ENCODE peak calls at places on chromosome 16, in four cellular contexts. I, O, N and G are unnamed samples.

GRCh38 chr16:52603015-52603414 is 56.1 kb upstream of the TOX3 start:
- DNase-seq in I (no peak), O (no peak), N (no peak), G (no peak)

GRCh38 chr16:53784312-53784711 is 80.4 kb downstream of the FTO start:
- DNase-seq in I (no peak), O (no peak), N (no peak), G (no peak)

GRCh38 chr16:6827931-6828330 is 504.7 kb upstream of the RBFOX1 start:
- DNase-seq in I (no peak), O (no peak), N (no peak), G (no peak)

GRCh38 chr16:62280556-62280955 is 244.3 kb upstream of the CDH8 start:
- DNase-seq in I (no peak), O (no peak), N (no peak), G (no peak)

GRCh38 chr16:19833581-19833980 is 51.1 kb downstream of the GPRC5B start:
- DNase-seq in I (no peak), O (no peak), N (no peak), G (no peak)

GRCh38 chr16:5187402-5187952 is 89.9 kb upstream of the EEF2KMT start:
- DNase-seq in I (no peak), O (no peak), N (no peak), G (no peak)

GRCh38 chr16:8847623-8848022 is 21.2 kb downstream of the CARHSP1 start:
- DNase-seq in I (no peak), O (no peak), N (no peak), G (no peak)

GRCh38 chr16:1983544-1984346 is at the start of gene GFER:
- DNase-seq in I (peak; percentile 82), O (peak; percentile 99), N (no peak), G (peak; percentile 85)

GRCh38 chr16:28180660-28181556 is 30.9 kb downstream of the XPO6 start:
- DNase-seq in I (no peak), O (no peak), N (no peak), G (no peak)

GRCh38 chr16:67407176-67407787 is 9.0 kb downstream of the ZDHHC1 start:
- DNase-seq in I (peak; percentile 20), O (no peak), N (no peak), G (no peak)

GRCh38 chr16:3759736-3760135 is 42.4 kb upstream of the TRAP1 start:
- DNase-seq in I (no peak), O (no peak), N (no peak), G (no peak)

GRCh38 chr16:49835116-49835880 is 20.6 kb downstream of the ZNF423 start:
- DNase-seq in I (peak; percentile 53), O (no peak), N (no peak), G (no peak)

GRCh38 chr16:64964126-64964540 is 157.7 kb downstream of the CDH11 start:
- DNase-seq in I (no peak), O (no peak), N (no peak), G (no peak)

GRCh38 chr16:50547340-50547865 is 793 bp upstream of the NKD1 start:
- DNase-seq in I (peak; percentile 60), O (peak; percentile 77), N (no peak), G (peak; percentile 26)

GRCh38 chr16:81627729-81628128 is 151.4 kb upstream of the PLCG2 start:
- DNase-seq in I (no peak), O (no peak), N (no peak), G (no peak)

GRCh38 chr16:6897910-6898475 is 434.7 kb upstream of the RBFOX1 start:
- DNase-seq in I (no peak), O (peak; percentile 46), N (no peak), G (no peak)

GRCh38 chr16:26454102-26454501 is 612.6 kb upstream of the C16orf82 start:
- DNase-seq in I (no peak), O (no peak), N (no peak), G (no peak)

GRCh38 chr16:56824335-56824734 is 40.7 kb upstream of the SLC12A3 start:
- DNase-seq in I (no peak), O (peak; percentile 52), N (no peak), G (no peak)

GRCh38 chr16:783404-784161 is 4.6 kb downstream of the RPUSD1 start:
- DNase-seq in I (peak; percentile 66), O (no peak), N (no peak), G (no peak)

GRCh38 chr16:16830401-16830800 is 451.5 kb downstream of the NPIPA7 start:
- DNase-seq in I (no peak), O (no peak), N (no peak), G (no peak)

GRCh38 chr16:29705030-29705429 is 26.1 kb downstream of the QPRT start:
- DNase-seq in I (no peak), O (no peak), N (no peak), G (no peak)

GRCh38 chr16:66369055-66369592 is 2.6 kb downstream of the CDH5 start:
- DNase-seq in I (no peak), O (no peak), N (no peak), G (no peak)

DNA sequence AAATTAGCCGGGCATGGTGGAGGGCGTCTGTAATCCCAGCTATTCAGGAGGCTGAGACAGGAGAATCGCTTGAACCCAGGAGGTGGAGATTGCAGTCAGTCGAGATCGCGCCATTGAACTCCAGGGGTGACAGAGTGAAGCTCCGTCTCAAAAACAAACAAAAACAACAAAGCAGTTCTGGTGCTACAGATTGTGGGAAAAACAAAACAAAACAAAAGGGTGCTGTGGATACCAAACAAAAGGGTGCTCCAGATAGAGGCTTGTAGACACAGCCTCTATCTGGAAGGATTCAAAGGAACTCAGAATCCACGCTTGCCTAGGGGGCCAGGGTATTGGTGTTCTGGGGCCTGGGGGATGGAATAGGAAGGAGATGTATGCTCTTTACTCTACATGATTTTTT is 2.5 kb downstream of the MYLK3 start:
- DNase-seq in I (no peak), O (no peak), N (no peak), G (no peak)
- H3K4me1 ChIP-seq in I (no peaks in the 10 kb centered on the region), O (peaks cover 6% of the 10 kb centered on the region), N (peaks cover 3% of the 10 kb centered on the region), G (no peaks in the 10 kb centered on the region)

DNA sequence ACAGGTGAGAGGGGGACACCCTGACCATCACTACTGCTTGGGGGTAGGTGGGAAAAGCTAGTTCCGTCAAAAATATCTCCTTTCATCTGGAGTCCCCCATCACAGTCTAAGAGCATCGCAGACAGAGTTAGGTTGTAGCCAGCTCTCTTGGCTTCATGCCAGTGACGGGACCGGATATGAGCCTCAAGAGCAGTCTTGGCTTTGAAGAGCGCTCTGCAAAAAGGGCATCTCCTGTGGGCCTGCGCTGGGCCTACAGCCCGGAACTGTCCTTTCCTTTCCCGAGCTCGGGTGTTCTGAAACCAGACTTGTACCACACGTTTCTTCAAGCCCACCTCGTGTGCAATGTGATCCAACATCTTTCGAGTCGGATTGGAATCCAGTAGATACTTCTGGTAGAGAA is 253.6 kb downstream of the ZFHX3 start:
- DNase-seq in I (no peak), O (no peak), N (no peak), G (no peak)
- H3K4me1 ChIP-seq in I (no peaks in the 10 kb centered on the region), O (peaks cover 4% of the 10 kb centered on the region), N (peaks cover 2% of the 10 kb centered on the region), G (no peaks in the 10 kb centered on the region)

GRCh38 chr16:82735176-82735575 is 108.4 kb downstream of the CDH13 start:
- DNase-seq in I (no peak), O (no peak), N (no peak), G (no peak)
- H3K4me1 ChIP-seq in I (no peaks in the 10 kb centered on the region), O (no peaks in the 10 kb centered on the region), N (no peaks in the 10 kb centered on the region), G (no peaks in the 10 kb centered on the region)

GRCh38 chr16:73817500-73817899 is 479.1 kb upstream of the PSMD7 start:
- DNase-seq in I (no peak), O (no peak), N (no peak), G (no peak)
- H3K4me1 ChIP-seq in I (no peaks in the 10 kb centered on the region), O (peaks cover 5% of the 10 kb centered on the region), N (no peaks in the 10 kb centered on the region), G (no peaks in the 10 kb centered on the region)